ENCODE peak calls at places on chromosomes 12 and 14, in five cellular contexts. T is A549, S is spleen, F is stomach, Q is breast epithelium. O is an unnamed sample.

GRCh38 chr12:26919216-26919555 is 18.6 kb downstream of the INTS13 start:
- DNase-seq in T (no peak), S (no peak), F (no peak), Q (no peak), O (no peak)

GRCh38 chr14:104290058-104290667 is 151.8 kb downstream of the KIF26A start:
- DNase-seq in T (no peak), S (no peak), F (no peak), Q (no peak), O (no peak)

GRCh38 chr14:77965919-77966435 is 166.1 kb downstream of the ADCK1 start:
- DNase-seq in T (peak), S (peak), F (peak), Q (no peak), O (no peak)

GRCh38 chr12:62873116-62873825 is 61.7 kb downstream of the PPM1H start:
- DNase-seq in T (no peak), S (no peak), F (no peak), Q (no peak), O (no peak)

GRCh38 chr12:9115731-9116689 is at the start of gene A2M:
- DNase-seq in T (no peak), S (no peak), F (no peak), Q (peak), O (no peak)

GRCh38 chr14:104560586-104560945 is 19.0 kb upstream of the C14orf180 start:
- DNase-seq in T (no peak), S (no peak), F (no peak), Q (no peak), O (no peak)

GRCh38 chr14:100899841-100900771 is 3.4 kb downstream of the RTL1 start:
- DNase-seq in T (no peak), S (peak), F (no peak), Q (peak), O (no peak)

GRCh38 chr14:102279688-102280348 is 25.1 kb downstream of the MOK start:
- DNase-seq in T (peak), S (no peak), F (no peak), Q (peak), O (peak)

GRCh38 chr12:39620664-39621658 is 1.4 kb upstream of the ABCD2 start:
- DNase-seq in T (no peak), S (peak), F (no peak), Q (no peak), O (no peak)

GRCh38 chr12:49358548-49359141 is 8.6 kb upstream of the SPATS2 start:
- DNase-seq in T (peak), S (no peak), F (peak), Q (no peak), O (no peak)

GRCh38 chr14:70622111-70622712 is 19.5 kb upstream of the TTC9 start:
- DNase-seq in T (peak), S (no peak), F (peak), Q (no peak), O (no peak)

GRCh38 chr14:101019541-101019940 is 116.0 kb upstream of the RTL1 start:
- DNase-seq in T (peak), S (peak), F (no peak), Q (peak), O (no peak)

GRCh38 chr12:112936264-112936663 is 2.0 kb upstream of the OAS3 start:
- DNase-seq in T (no peak), S (no peak), F (no peak), Q (no peak), O (no peak)

GRCh38 chr12:131736807-131737484 is 26.1 kb downstream of the SFSWAP start:
- DNase-seq in T (peak), S (no peak), F (no peak), Q (no peak), O (no peak)

GRCh38 chr12:10722502-10722904 is 620 bp downstream of the YBX3 start:
- DNase-seq in T (no peak), S (peak), F (peak), Q (peak), O (no peak)

GRCh38 chr12:12091977-12092663 is 21.4 kb downstream of the BCL2L14 start:
- DNase-seq in T (no peak), S (peak), F (no peak), Q (no peak), O (no peak)

GRCh38 chr14:84468153-84468552 is 1061.8 kb upstream of the FLRT2 start:
- DNase-seq in T (no peak), S (no peak), F (no peak), Q (no peak), O (no peak)

GRCh38 chr12:126030573-126030972 is 965.3 kb downstream of the AACS start:
- DNase-seq in T (no peak), S (no peak), F (no peak), Q (no peak), O (no peak)
- TF ChIP-seq POLR2A in T (no peak), S (no peak), F (no peak), Q (no peak), O (no peak)

GRCh38 chr12:97595423-97595822 is 132.8 kb downstream of the RMST start:
- DNase-seq in T (no peak), S (no peak), F (no peak), Q (no peak), O (no peak)
- TF ChIP-seq CTCF in T (no peak), S (no peak), F (no peak), Q (no peak), O (no peak)

DNA sequence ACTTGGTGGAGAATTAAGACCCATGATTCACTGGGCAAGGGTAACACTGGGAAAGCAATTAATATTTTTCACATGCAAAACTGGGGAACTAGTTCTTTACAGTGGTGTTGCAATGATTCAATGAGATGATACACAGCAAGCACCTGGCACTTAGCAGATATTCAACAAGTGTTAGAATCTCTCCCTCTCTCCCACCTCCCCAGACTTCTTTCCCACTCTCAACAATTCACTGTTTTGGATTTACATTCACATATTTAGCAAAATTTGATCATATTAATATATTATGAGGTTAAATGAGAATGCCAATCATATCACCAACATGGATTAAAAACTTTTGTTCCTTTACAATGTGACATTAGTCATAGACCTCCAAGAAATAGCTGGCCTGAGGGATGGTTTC is 223.1 kb upstream of the GRIP1 start:
- DNase-seq in T (no peak), S (no peak), F (no peak), Q (no peak), O (no peak)
- H3K4me3 ChIP-seq in T (no peak), S (no peak), F (no peak), Q (no peak), O (no peak)

DNA sequence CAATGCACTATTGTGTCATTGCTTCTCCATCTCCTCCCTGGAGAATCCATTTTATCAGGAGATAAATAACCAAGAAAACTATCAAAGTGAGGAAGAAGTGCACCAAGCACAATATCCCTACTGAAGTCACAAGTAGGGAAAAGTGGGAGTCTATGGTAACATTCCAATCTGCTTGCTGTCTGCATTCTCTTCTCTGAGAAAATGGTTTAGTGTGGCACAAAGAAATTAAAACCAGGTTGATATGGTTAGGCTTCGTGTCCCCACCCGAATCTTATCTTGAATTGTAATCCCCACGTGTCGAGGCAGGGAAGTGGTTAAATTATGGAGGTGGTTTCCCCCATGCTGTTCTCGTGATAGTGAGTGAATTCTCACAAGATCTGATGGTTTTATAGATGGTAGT is 209.7 kb downstream of the PRKD1 start:
- DNase-seq in T (no peak), S (no peak), F (no peak), Q (no peak), O (no peak)
- TF ChIP-seq POLR2A in T (no peak), S (no peak), F (no peak), Q (no peak), O (no peak)

DNA sequence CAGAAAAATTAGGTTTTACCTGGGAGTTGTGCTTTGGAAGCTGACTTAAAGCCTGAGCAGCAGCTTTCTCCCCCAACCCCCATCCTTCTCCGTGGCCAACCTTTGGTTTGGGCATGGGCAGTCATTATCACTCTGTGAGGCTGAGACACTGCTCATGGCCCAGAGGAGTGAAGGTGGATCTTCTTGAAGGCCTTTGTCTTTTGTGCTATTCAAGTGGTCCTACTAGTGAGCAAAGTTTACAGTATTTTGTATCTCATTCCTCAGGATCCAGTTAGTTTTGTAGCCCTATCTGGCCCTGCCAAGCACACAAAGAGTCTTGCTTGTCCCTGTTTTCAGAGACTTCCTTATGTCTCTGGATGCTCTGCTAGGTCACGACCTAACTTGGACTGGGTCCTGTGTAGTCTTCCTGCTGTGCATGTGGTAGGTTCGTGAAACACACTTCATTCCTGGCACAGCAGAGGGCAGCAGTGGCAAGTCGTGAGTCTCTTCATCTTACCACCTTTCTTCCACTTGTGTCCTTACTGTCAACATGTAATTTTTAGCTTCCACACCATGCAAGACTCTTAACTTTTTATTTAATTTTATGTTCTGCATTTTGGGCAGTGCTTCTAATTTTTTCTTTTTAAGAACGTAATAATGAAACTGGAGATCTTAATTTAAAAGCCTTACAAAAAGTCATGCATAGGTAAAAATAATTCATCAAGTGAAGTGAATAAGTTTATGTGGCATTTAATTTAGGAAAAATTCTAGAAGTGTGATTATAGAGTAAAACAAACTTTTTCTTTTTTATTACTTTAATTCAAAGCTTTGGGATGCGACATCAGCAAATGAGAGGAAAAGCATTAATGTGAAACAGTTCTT is 53.7 kb downstream of the APAF1 start:
- DNase-seq in T (peak), S (no peak), F (peak), Q (peak), O (peak)
- TF ChIP-seq CTCF in T (peak), S (no peak), F (peak), Q (no peak), O (no peak)

GRCh38 chr12:97005174-97005573 is 98.1 kb downstream of the NEDD1 start:
- DNase-seq in T (no peak), S (no peak), F (no peak), Q (no peak), O (no peak)

GRCh38 chr12:97006585-97006984 is 99.5 kb downstream of the NEDD1 start:
- DNase-seq in T (no peak), S (no peak), F (no peak), Q (no peak), O (no peak)

GRCh38 chr12:97003276-97003675 is 96.2 kb downstream of the NEDD1 start:
- DNase-seq in T (no peak), S (no peak), F (no peak), Q (no peak), O (no peak)

DNA sequence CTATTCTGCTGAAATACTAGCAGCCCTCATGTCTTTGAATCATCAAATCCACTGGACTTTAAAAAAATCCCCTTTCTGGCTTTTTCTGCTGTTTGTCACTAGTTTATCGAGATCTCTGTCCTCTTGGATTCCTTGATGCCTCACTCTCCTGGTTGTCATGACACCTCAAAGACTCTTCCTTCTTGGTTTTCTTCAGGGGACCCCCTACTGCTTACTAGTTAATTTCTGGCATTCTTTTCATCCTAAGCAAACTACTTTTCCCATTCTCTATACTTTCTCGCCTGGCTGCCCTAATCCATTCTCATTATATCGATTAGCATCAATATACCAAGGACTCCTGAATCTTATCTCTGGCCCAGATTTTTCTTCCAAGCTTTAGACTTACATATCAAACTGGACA is 98.6 kb downstream of the NEDD1 start:
- DNase-seq in T (no peak), S (no peak), F (no peak), Q (no peak), O (no peak)
- H3K4me3 ChIP-seq in T (no peak), S (no peak), F (no peak), Q (no peak), O (no peak)

O was measured in lower leg skin.